ENCODE peak calls at places on chromosomes 4 and X, in seven cellular contexts. L is CD8-positive, alpha-beta memory T cell; H is breast epithelium; R is cardiac muscle cell; J is HCT116; D is A549; Y is SK-N-SH. B is an unnamed sample.

GRCh38 chrX:84729809-84730208 is 227.6 kb upstream of the HDX start:
- DNase-seq in L (no peak), H (no peak), R (peak; percentile 32), J (no peak), D (peak; percentile 43), Y (peak; percentile 30), B (peak; percentile 29)

GRCh38 chr4:157048248-157048647 is 27.7 kb upstream of the GLRB start:
- DNase-seq in L (no peak), H (no peak), R (no peak), J (no peak), D (no peak), Y (no peak), B (no peak)

GRCh38 chr4:8851321-8852117 is 20.1 kb downstream of the HMX1 start:
- DNase-seq in L (no peak), H (no peak), R (no peak), J (no peak), D (no peak), Y (no peak), B (no peak)

GRCh38 chr4:162164881-162165528 is 1.2 kb upstream of the FSTL5 start:
- DNase-seq in L (no peak), H (no peak), R (peak; percentile 7), J (no peak), D (no peak), Y (no peak), B (no peak)

GRCh38 chrX:130098202-130098552 is 12.1 kb downstream of the ELF4 start:
- DNase-seq in L (no peak), H (no peak), R (no peak), J (no peak), D (no peak), Y (no peak), B (no peak)

GRCh38 chr4:186919340-186919739 is 195.7 kb upstream of the FAT1 start:
- DNase-seq in L (no peak), H (no peak), R (no peak), J (no peak), D (no peak), Y (no peak), B (no peak)

GRCh38 chr4:14078311-14078710 is 450.8 kb upstream of the BOD1L1 start:
- DNase-seq in L (no peak), H (no peak), R (no peak), J (no peak), D (no peak), Y (no peak), B (no peak)

GRCh38 chr4:72418458-72418857 is 150.6 kb downstream of the ADAMTS3 start:
- DNase-seq in L (no peak), H (no peak), R (no peak), J (no peak), D (no peak), Y (peak; percentile 58), B (no peak)

GRCh38 chr4:48290146-48290772 is 20.6 kb upstream of the TEC start:
- DNase-seq in L (no peak), H (no peak), R (peak; percentile 13), J (peak; percentile 36), D (peak; percentile 39), Y (peak; percentile 49), B (peak; percentile 46)

GRCh38 chr4:5751073-5751917 is 40.3 kb downstream of the EVC start:
- DNase-seq in L (no peak), H (no peak), R (no peak), J (no peak), D (no peak), Y (no peak), B (no peak)

GRCh38 chrX:30910124-30910860 is 21.2 kb upstream of the TAB3 start:
- DNase-seq in L (no peak), H (no peak), R (no peak), J (no peak), D (no peak), Y (no peak), B (no peak)

GRCh38 chr4:109728385-109728784 is 1.5 kb downstream of the PLA2G12A start:
- DNase-seq in L (no peak), H (no peak), R (no peak), J (no peak), D (no peak), Y (no peak), B (no peak)

GRCh38 chr4:1410491-1411325 is 4.5 kb upstream of the NKX1-1 start:
- DNase-seq in L (peak; percentile 21), H (peak; percentile 51), R (peak; percentile 94), J (no peak), D (no peak), Y (peak; percentile 48), B (peak; percentile 71)

GRCh38 chr4:124803641-124804040 is 91.1 kb upstream of the ANKRD50 start:
- DNase-seq in L (no peak), H (no peak), R (no peak), J (no peak), D (peak; percentile 0), Y (no peak), B (no peak)

GRCh38 chr4:117847849-117848248 is 186.4 kb upstream of the NDST3 start:
- DNase-seq in L (no peak), H (no peak), R (no peak), J (no peak), D (no peak), Y (no peak), B (no peak)

GRCh38 chr4:105679186-105679585 is 29.3 kb downstream of the INTS12 start:
- DNase-seq in L (no peak), H (no peak), R (no peak), J (no peak), D (no peak), Y (no peak), B (no peak)

GRCh38 chr4:52976523-52977230 is 114.6 kb downstream of the RASL11B start:
- DNase-seq in L (no peak), H (no peak), R (no peak), J (no peak), D (no peak), Y (no peak), B (no peak)

DNA sequence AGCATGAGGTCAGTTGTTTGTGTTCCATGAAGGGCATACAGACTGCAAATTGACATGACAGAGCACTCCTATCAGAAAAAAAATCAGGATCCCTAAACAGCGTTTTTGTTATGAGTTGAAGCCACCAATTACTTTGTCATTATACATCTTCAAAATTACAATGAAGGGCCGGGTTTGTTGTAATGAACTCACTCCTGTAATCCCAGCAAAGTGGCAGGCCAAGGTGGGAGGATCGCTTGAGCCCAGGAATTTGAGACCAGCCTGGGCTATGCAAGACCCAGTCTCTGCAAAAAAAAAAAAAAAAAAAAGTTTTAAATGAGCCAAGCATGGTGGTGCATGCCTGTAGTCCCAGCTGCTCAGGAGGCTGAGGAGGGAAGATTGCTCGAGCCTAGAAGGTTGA is 3.5 kb upstream of the DCTD start:
- DNase-seq in L (no peak), H (no peak), R (no peak), J (no peak), D (no peak), Y (no peak), B (no peak)
- H3K4me1 ChIP-seq in L (peaks cover 32% of the 10 kb centered on the region), H (no peaks in the 10 kb centered on the region), R (no peaks in the 10 kb centered on the region), J (peaks cover 10% of the 10 kb centered on the region), D (peaks cover 13% of the 10 kb centered on the region), Y (peaks cover 5% of the 10 kb centered on the region), B (peaks cover 16% of the 10 kb centered on the region)

GRCh38 chr4:41880022-41880837 is 55.0 kb upstream of the TMEM33 start:
- DNase-seq in L (no peak), H (no peak), R (no peak), J (no peak), D (no peak), Y (peak; percentile 47), B (no peak)

GRCh38 chr4:41880840-41881831 is 54.1 kb upstream of the TMEM33 start:
- DNase-seq in L (no peak), H (peak; percentile 49), R (no peak), J (no peak), D (no peak), Y (peak; percentile 65), B (no peak)

GRCh38 chr4:41883988-41884737 is 51.1 kb upstream of the TMEM33 start:
- DNase-seq in L (no peak), H (no peak), R (no peak), J (no peak), D (no peak), Y (peak; percentile 80), B (no peak)

GRCh38 chr4:41882622-41883347 is 52.4 kb upstream of the TMEM33 start:
- DNase-seq in L (peak; percentile 30), H (peak; percentile 54), R (peak; percentile 56), J (no peak), D (peak; percentile 21), Y (peak; percentile 90), B (peak; percentile 38)

DNA sequence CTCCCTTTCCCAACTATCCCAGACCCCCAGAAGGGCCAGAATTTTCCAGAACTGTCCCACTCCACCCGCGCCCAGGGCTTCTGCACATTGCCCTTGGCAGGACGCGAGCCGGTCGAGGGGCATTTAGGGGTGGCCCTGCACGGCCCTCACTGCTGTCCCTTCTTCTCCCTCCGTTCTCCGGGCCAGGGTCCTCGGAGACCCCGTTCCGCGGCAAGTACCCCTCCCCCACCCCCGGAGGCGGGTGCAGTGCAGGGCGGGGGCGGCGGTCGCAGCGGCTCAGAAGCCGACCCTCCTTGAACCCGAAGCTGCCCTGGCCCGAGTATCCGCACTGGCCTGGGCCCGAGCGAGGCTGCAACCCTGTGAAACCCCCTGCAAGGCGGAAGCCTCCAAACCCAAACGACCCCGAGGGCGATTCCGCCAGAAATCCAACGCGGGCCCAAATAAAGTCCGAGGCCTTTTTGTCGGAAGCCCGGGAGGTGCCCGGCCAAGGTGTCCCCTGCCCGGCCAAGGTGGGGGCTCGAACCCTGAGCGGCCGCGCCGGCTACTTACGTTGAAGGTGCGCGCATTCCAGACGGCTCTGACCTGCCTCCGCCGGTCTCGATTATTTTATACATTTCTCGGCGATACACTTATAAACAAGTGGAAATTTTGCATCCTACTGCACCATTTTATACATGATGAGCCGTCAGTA is 53.2 kb upstream of the TMEM33 start:
- DNase-seq in L (no peak), H (peak; percentile 47), R (no peak), J (no peak), D (peak; percentile 28), Y (peak; percentile 77), B (no peak)
- H3K4me3 ChIP-seq in L (peak overlapping the region; percentile 43), H (peak overlapping the region; percentile 39), R (peak overlapping the region; percentile 18), J (no peak overlapping the region), D (peak overlapping the region; percentile 72), Y (peak overlapping the region; percentile 58), B (no peak overlapping the region)

DNA sequence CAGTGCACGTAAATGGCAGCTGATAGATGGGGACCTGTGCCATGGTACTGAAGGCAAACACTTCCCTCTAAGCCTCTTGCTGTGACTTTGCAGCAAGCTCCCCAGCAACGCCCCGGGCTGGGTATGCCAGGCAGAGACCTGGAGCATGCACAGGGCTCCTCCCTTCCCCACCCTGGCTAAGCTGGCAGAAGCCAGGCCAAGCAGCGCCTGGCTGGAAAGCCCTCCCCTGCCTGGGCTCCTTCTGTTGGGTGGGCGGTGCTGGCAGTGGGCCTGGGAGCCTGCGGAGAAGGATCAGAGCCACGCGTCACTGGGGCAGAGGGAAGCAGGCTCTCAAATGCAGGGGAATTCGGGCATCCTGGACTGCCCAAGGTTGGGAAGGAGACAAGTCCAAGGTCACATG is 3.6 kb downstream of the ATP2B3 start:
- DNase-seq in L (no peak), H (no peak), R (no peak), J (no peak), D (no peak), Y (peak; percentile 76), B (no peak)
- H3K9me3 ChIP-seq in L (no peaks in the 10 kb centered on the region), H (no peaks in the 10 kb centered on the region), R (no peaks in the 10 kb centered on the region), J (no peaks in the 10 kb centered on the region), D (no peaks in the 10 kb centered on the region), Y (no peaks in the 10 kb centered on the region), B (no peaks in the 10 kb centered on the region)

GRCh38 chrX:106177982-106178321 is 9.8 kb downstream of the PWWP3B start:
- DNase-seq in L (no peak), H (no peak), R (peak; percentile 26), J (no peak), D (no peak), Y (no peak), B (no peak)

GRCh38 chrX:106177106-106177981 is 9.2 kb downstream of the PWWP3B start:
- DNase-seq in L (no peak), H (no peak), R (peak; percentile 93), J (no peak), D (no peak), Y (no peak), B (peak; percentile 26)

GRCh38 chrX:106178826-106179225 is 10.7 kb downstream of the PWWP3B start:
- DNase-seq in L (no peak), H (no peak), R (no peak), J (no peak), D (no peak), Y (no peak), B (no peak)
- H3K4me1 ChIP-seq in L (no peaks in the 10 kb centered on the region), H (no peaks in the 10 kb centered on the region), R (peaks cover 9% of the 10 kb centered on the region), J (no peaks in the 10 kb centered on the region), D (no peaks in the 10 kb centered on the region), Y (no peaks in the 10 kb centered on the region), B (no peaks in the 10 kb centered on the region)